ENCODE peak calls at places on chromosomes 13 and 19, in seven cellular contexts. One of them, this sample, is unnamed.

GRCh38 chr19:55620410-55620809 is 4.0 kb downstream of the ZNF784 start:
- DNase-seq in foreskin fibroblast: no peak
- DNase-seq in mesendoderm: no peak
- DNase-seq in choroid plexus epithelial cell: peak
- DNase-seq in cardiac fibroblast: peak
- DNase-seq in fibroblast of lung: no peak
- DNase-seq in H1: no peak
- DNase-seq in this sample: no peak

GRCh38 chr13:29859971-29860370 is 9.6 kb upstream of the UBL3 start:
- DNase-seq in foreskin fibroblast: peak
- DNase-seq in mesendoderm: no peak
- DNase-seq in choroid plexus epithelial cell: no peak
- DNase-seq in cardiac fibroblast: peak
- DNase-seq in fibroblast of lung: peak
- DNase-seq in H1: no peak
- DNase-seq in this sample: peak

GRCh38 chr13:44459674-44460073 is 86.0 kb downstream of the SERP2 start:
- DNase-seq in foreskin fibroblast: no peak
- DNase-seq in mesendoderm: no peak
- DNase-seq in choroid plexus epithelial cell: no peak
- DNase-seq in cardiac fibroblast: no peak
- DNase-seq in fibroblast of lung: no peak
- DNase-seq in H1: no peak
- DNase-seq in this sample: no peak

GRCh38 chr19:18777156-18777724 is 13.9 kb downstream of the COMP start:
- DNase-seq in foreskin fibroblast: no peak
- DNase-seq in mesendoderm: no peak
- DNase-seq in choroid plexus epithelial cell: no peak
- DNase-seq in cardiac fibroblast: no peak
- DNase-seq in fibroblast of lung: no peak
- DNase-seq in H1: no peak
- DNase-seq in this sample: no peak

GRCh38 chr19:34962945-34963530 is 991 bp downstream of the ZNF792 start:
- DNase-seq in foreskin fibroblast: no peak
- DNase-seq in mesendoderm: peak
- DNase-seq in choroid plexus epithelial cell: peak
- DNase-seq in cardiac fibroblast: no peak
- DNase-seq in fibroblast of lung: no peak
- DNase-seq in H1: no peak
- DNase-seq in this sample: no peak

GRCh38 chr13:29758591-29759114 is 91.8 kb downstream of the UBL3 start:
- DNase-seq in foreskin fibroblast: peak
- DNase-seq in mesendoderm: no peak
- DNase-seq in choroid plexus epithelial cell: peak
- DNase-seq in cardiac fibroblast: no peak
- DNase-seq in fibroblast of lung: no peak
- DNase-seq in H1: no peak
- DNase-seq in this sample: no peak

GRCh38 chr13:28743045-28743444 is 24.3 kb upstream of the SLC46A3 start:
- DNase-seq in foreskin fibroblast: no peak
- DNase-seq in mesendoderm: no peak
- DNase-seq in choroid plexus epithelial cell: no peak
- DNase-seq in cardiac fibroblast: no peak
- DNase-seq in fibroblast of lung: no peak
- DNase-seq in H1: no peak
- DNase-seq in this sample: no peak

GRCh38 chr19:49816616-49817015 is 1.5 kb upstream of the MED25 start:
- DNase-seq in foreskin fibroblast: no peak
- DNase-seq in mesendoderm: no peak
- DNase-seq in choroid plexus epithelial cell: no peak
- DNase-seq in cardiac fibroblast: no peak
- DNase-seq in fibroblast of lung: no peak
- DNase-seq in H1: no peak
- DNase-seq in this sample: no peak

GRCh38 chr13:77868717-77869116 is 49.9 kb downstream of the EDNRB start:
- DNase-seq in foreskin fibroblast: no peak
- DNase-seq in mesendoderm: no peak
- DNase-seq in choroid plexus epithelial cell: peak
- DNase-seq in cardiac fibroblast: no peak
- DNase-seq in fibroblast of lung: peak
- DNase-seq in H1: no peak
- DNase-seq in this sample: no peak

GRCh38 chr13:50457430-50458393 is 385.8 kb downstream of the DLEU7 start:
- DNase-seq in foreskin fibroblast: no peak
- DNase-seq in mesendoderm: no peak
- DNase-seq in choroid plexus epithelial cell: no peak
- DNase-seq in cardiac fibroblast: no peak
- DNase-seq in fibroblast of lung: no peak
- DNase-seq in H1: no peak
- DNase-seq in this sample: no peak

GRCh38 chr19:46746281-46746965 is at the start of gene STRN4:
- DNase-seq in foreskin fibroblast: peak
- DNase-seq in mesendoderm: peak
- DNase-seq in choroid plexus epithelial cell: no peak
- DNase-seq in cardiac fibroblast: peak
- DNase-seq in fibroblast of lung: peak
- DNase-seq in H1: no peak
- DNase-seq in this sample: no peak

GRCh38 chr19:34474233-34474989 is 7.1 kb upstream of the WTIP start:
- DNase-seq in foreskin fibroblast: peak
- DNase-seq in mesendoderm: no peak
- DNase-seq in choroid plexus epithelial cell: no peak
- DNase-seq in cardiac fibroblast: peak
- DNase-seq in fibroblast of lung: peak
- DNase-seq in H1: no peak
- DNase-seq in this sample: no peak

GRCh38 chr13:98959775-98960325 is 18.0 kb downstream of the DOCK9 start:
- DNase-seq in foreskin fibroblast: no peak
- DNase-seq in mesendoderm: no peak
- DNase-seq in choroid plexus epithelial cell: no peak
- DNase-seq in cardiac fibroblast: no peak
- DNase-seq in fibroblast of lung: no peak
- DNase-seq in H1: no peak
- DNase-seq in this sample: no peak

GRCh38 chr19:13839938-13840750 is 36.8 kb upstream of the NANOS3 start:
- DNase-seq in foreskin fibroblast: peak
- DNase-seq in mesendoderm: no peak
- DNase-seq in choroid plexus epithelial cell: no peak
- DNase-seq in cardiac fibroblast: peak
- DNase-seq in fibroblast of lung: peak
- DNase-seq in H1: no peak
- DNase-seq in this sample: no peak

GRCh38 chr13:99558570-99559180 is 57.4 kb downstream of the TM9SF2 start:
- DNase-seq in foreskin fibroblast: no peak
- DNase-seq in mesendoderm: no peak
- DNase-seq in choroid plexus epithelial cell: peak
- DNase-seq in cardiac fibroblast: no peak
- DNase-seq in fibroblast of lung: peak
- DNase-seq in H1: no peak
- DNase-seq in this sample: no peak

GRCh38 chr13:98992355-98992754 is 14.5 kb upstream of the DOCK9 start:
- DNase-seq in foreskin fibroblast: no peak
- DNase-seq in mesendoderm: no peak
- DNase-seq in choroid plexus epithelial cell: peak
- DNase-seq in cardiac fibroblast: no peak
- DNase-seq in fibroblast of lung: no peak
- DNase-seq in H1: no peak
- DNase-seq in this sample: no peak

GRCh38 chr19:4913996-4914735 is 4.9 kb downstream of the UHRF1 start:
- DNase-seq in foreskin fibroblast: no peak
- DNase-seq in mesendoderm: peak
- DNase-seq in choroid plexus epithelial cell: no peak
- DNase-seq in cardiac fibroblast: no peak
- DNase-seq in fibroblast of lung: peak
- DNase-seq in H1: no peak
- DNase-seq in this sample: no peak

GRCh38 chr13:33377825-33378224 is 92.3 kb upstream of the STARD13 start:
- DNase-seq in foreskin fibroblast: no peak
- DNase-seq in mesendoderm: no peak
- DNase-seq in choroid plexus epithelial cell: no peak
- DNase-seq in cardiac fibroblast: no peak
- DNase-seq in fibroblast of lung: no peak
- DNase-seq in H1: no peak
- DNase-seq in this sample: no peak
- H3K4me3 ChIP-seq in foreskin fibroblast: no peak
- H3K4me3 ChIP-seq in mesendoderm: no peak
- H3K4me3 ChIP-seq in choroid plexus epithelial cell: no peak
- H3K4me3 ChIP-seq in cardiac fibroblast: no peak
- H3K4me3 ChIP-seq in fibroblast of lung: no peak
- H3K4me3 ChIP-seq in H1: no peak
- H3K4me3 ChIP-seq in this sample: no peak

GRCh38 chr19:11045536-11045935 is 43.7 kb upstream of the LDLR start:
- DNase-seq in foreskin fibroblast: no peak
- DNase-seq in mesendoderm: no peak
- DNase-seq in choroid plexus epithelial cell: no peak
- DNase-seq in cardiac fibroblast: no peak
- DNase-seq in fibroblast of lung: no peak
- DNase-seq in H1: no peak
- DNase-seq in this sample: no peak

GRCh38 chr19:11050323-11051114 is 38.7 kb upstream of the LDLR start:
- DNase-seq in foreskin fibroblast: no peak
- DNase-seq in mesendoderm: no peak
- DNase-seq in choroid plexus epithelial cell: no peak
- DNase-seq in cardiac fibroblast: no peak
- DNase-seq in fibroblast of lung: no peak
- DNase-seq in H1: no peak
- DNase-seq in this sample: no peak

GRCh38 chr19:11044436-11044835 is 44.8 kb upstream of the LDLR start:
- DNase-seq in foreskin fibroblast: no peak
- DNase-seq in mesendoderm: no peak
- DNase-seq in choroid plexus epithelial cell: no peak
- DNase-seq in cardiac fibroblast: no peak
- DNase-seq in fibroblast of lung: no peak
- DNase-seq in H1: no peak
- DNase-seq in this sample: no peak

GRCh38 chr19:11047856-11048255 is 41.4 kb upstream of the LDLR start:
- DNase-seq in foreskin fibroblast: no peak
- DNase-seq in mesendoderm: no peak
- DNase-seq in choroid plexus epithelial cell: no peak
- DNase-seq in cardiac fibroblast: no peak
- DNase-seq in fibroblast of lung: no peak
- DNase-seq in H1: no peak
- DNase-seq in this sample: no peak

GRCh38 chr19:11046608-11047354 is 42.5 kb upstream of the LDLR start:
- DNase-seq in foreskin fibroblast: no peak
- DNase-seq in mesendoderm: no peak
- DNase-seq in choroid plexus epithelial cell: no peak
- DNase-seq in cardiac fibroblast: no peak
- DNase-seq in fibroblast of lung: no peak
- DNase-seq in H1: no peak
- DNase-seq in this sample: no peak
- H3K4me3 ChIP-seq in foreskin fibroblast: no peak
- H3K4me3 ChIP-seq in mesendoderm: no peak
- H3K4me3 ChIP-seq in choroid plexus epithelial cell: no peak
- H3K4me3 ChIP-seq in cardiac fibroblast: no peak
- H3K4me3 ChIP-seq in fibroblast of lung: no peak
- H3K4me3 ChIP-seq in H1: no peak
- H3K4me3 ChIP-seq in this sample: no peak

GRCh38 chr13:71866173-71867091 is 572 bp downstream of the DACH1 start:
- DNase-seq in foreskin fibroblast: no peak
- DNase-seq in mesendoderm: peak
- DNase-seq in choroid plexus epithelial cell: no peak
- DNase-seq in cardiac fibroblast: peak
- DNase-seq in fibroblast of lung: peak
- DNase-seq in H1: no peak
- DNase-seq in this sample: no peak
- H3K4me3 ChIP-seq in foreskin fibroblast: peak
- H3K4me3 ChIP-seq in mesendoderm: peak
- H3K4me3 ChIP-seq in choroid plexus epithelial cell: peak
- H3K4me3 ChIP-seq in cardiac fibroblast: peak
- H3K4me3 ChIP-seq in fibroblast of lung: peak
- H3K4me3 ChIP-seq in H1: peak
- H3K4me3 ChIP-seq in this sample: peak

DNA sequence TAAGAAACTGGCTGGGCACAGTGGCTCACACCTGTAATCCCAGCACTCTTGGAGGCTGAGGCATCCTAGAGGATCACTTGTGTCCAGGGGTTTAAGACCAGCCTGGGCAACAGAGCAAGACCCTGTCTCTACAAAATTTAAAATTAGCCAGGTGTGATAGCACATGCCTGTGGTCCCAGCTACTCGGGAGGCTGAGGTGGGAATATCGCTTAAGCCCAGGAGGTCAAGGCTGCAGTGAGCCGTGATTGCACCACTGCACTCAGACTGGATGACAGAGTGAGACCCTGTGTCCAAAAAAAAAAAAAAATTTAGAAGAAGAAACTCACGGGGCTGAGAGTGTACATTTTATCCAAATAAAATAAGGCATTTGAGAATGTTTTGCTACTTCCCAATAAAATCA is 58.9 kb downstream of the ZAR1L start:
- DNase-seq in foreskin fibroblast: no peak
- DNase-seq in mesendoderm: no peak
- DNase-seq in choroid plexus epithelial cell: no peak
- DNase-seq in cardiac fibroblast: no peak
- DNase-seq in fibroblast of lung: no peak
- DNase-seq in H1: no peak
- DNase-seq in this sample: no peak
- H3K4me3 ChIP-seq in foreskin fibroblast: no peak
- H3K4me3 ChIP-seq in mesendoderm: no peak
- H3K4me3 ChIP-seq in choroid plexus epithelial cell: no peak
- H3K4me3 ChIP-seq in cardiac fibroblast: no peak
- H3K4me3 ChIP-seq in fibroblast of lung: no peak
- H3K4me3 ChIP-seq in H1: no peak
- H3K4me3 ChIP-seq in this sample: no peak

GRCh38 chr19:56660381-56661105 is 11.0 kb downstream of the ZNF835 start:
- DNase-seq in foreskin fibroblast: no peak
- DNase-seq in mesendoderm: peak
- DNase-seq in choroid plexus epithelial cell: no peak
- DNase-seq in cardiac fibroblast: no peak
- DNase-seq in fibroblast of lung: no peak
- DNase-seq in H1: no peak
- DNase-seq in this sample: no peak
- H3K4me3 ChIP-seq in foreskin fibroblast: no peak
- H3K4me3 ChIP-seq in mesendoderm: no peak
- H3K4me3 ChIP-seq in choroid plexus epithelial cell: no peak
- H3K4me3 ChIP-seq in cardiac fibroblast: no peak
- H3K4me3 ChIP-seq in fibroblast of lung: no peak
- H3K4me3 ChIP-seq in H1: no peak
- H3K4me3 ChIP-seq in this sample: no peak

This sample was measured in skeletal muscle cell.